ENCODE peak calls at places on chromosomes 4 and X, in five cellular contexts. U, C, D, T and A are unnamed samples.
A peak's percentile ranks its signal among the peaks of the same experiment; 100 is the strongest.

GRCh38 chrX:118566359-118566758 is 70.7 kb downstream of the DOCK11 start:
- DNase-seq in T (no peak), D (peak; percentile 79), U (no peak), C (no peak), A (no peak)

GRCh38 chr4:156939151-156939550 is 32.4 kb downstream of the PDGFC start:
- DNase-seq in C (no peak), U (no peak), T (no peak), D (no peak), A (no peak)

GRCh38 chrX:150694738-150695410 is 1.7 kb downstream of the MTMR1 start:
- DNase-seq in U (no peak), C (no peak), T (no peak), D (no peak), A (no peak)

GRCh38 chr4:10175626-10176025 is 59.0 kb upstream of the WDR1 start:
- DNase-seq in U (no peak), C (no peak), T (no peak), D (no peak), A (no peak)

GRCh38 chr4:122827258-122827887 is 742 bp downstream of the FGF2 start:
- DNase-seq in T (peak; percentile 67), C (peak; percentile 82), D (peak; percentile 50), U (peak; percentile 49), A (peak; percentile 73)

GRCh38 chr4:91502365-91502764 is 801.4 kb upstream of the GRID2 start:
- DNase-seq in D (no peak), U (no peak), T (no peak), C (no peak), A (no peak)

GRCh38 chrX:40809210-40809609 is 73.9 kb upstream of the MED14 start:
- DNase-seq in U (no peak), D (no peak), T (no peak), C (no peak), A (no peak)

GRCh38 chrX:107226766-107227165 is 20.4 kb downstream of the DNAAF6 start:
- DNase-seq in D (no peak), T (no peak), C (no peak), U (no peak), A (no peak)

GRCh38 chr4:138236035-138236434 is 6.1 kb downstream of the SLC7A11 start:
- DNase-seq in U (no peak), D (peak; percentile 74), T (no peak), C (no peak), A (no peak)

GRCh38 chrX:18146954-18147353 is 73.7 kb downstream of the BEND2 start:
- DNase-seq in C (no peak), U (no peak), D (peak; percentile 14), T (no peak), A (no peak)

GRCh38 chr4:5788144-5788543 is 77.1 kb downstream of the EVC start:
- DNase-seq in U (no peak), D (no peak), T (no peak), C (no peak), A (peak; percentile 26)

GRCh38 chrX:105876658-105877057 is 54.3 kb downstream of the NRK start:
- DNase-seq in T (no peak), C (no peak), U (no peak), D (no peak), A (no peak)

GRCh38 chr4:37928896-37929537 is 31.2 kb upstream of the PTTG2 start:
- DNase-seq in U (no peak), T (no peak), C (no peak), D (no peak), A (no peak)

GRCh38 chrX:71466979-71467523 is 65.9 kb upstream of the OGT start:
- DNase-seq in D (no peak), C (no peak), U (no peak), T (no peak), A (no peak)

GRCh38 chr4:138681000-138681604 is 334.5 kb upstream of the NOCT start:
- DNase-seq in T (peak; percentile 81), D (peak; percentile 92), U (peak; percentile 77), C (no peak), A (peak; percentile 89)

GRCh38 chr4:82850684-82851083 is 40.3 kb downstream of the SEC31A start:
- DNase-seq in U (no peak), D (no peak), C (no peak), T (no peak), A (no peak)

GRCh38 chr4:55396305-55397023 is 707 bp downstream of the TMEM165 start:
- DNase-seq in C (peak; percentile 88), D (peak; percentile 74), T (peak; percentile 64), U (peak; percentile 57), A (peak; percentile 78)

GRCh38 chr4:176886135-176886534 is 93.4 kb upstream of the VEGFC start:
- DNase-seq in U (no peak), T (no peak), D (no peak), C (no peak), A (no peak)

GRCh38 chrX:67604979-67605703 is 61.3 kb downstream of the AR start:
- DNase-seq in C (no peak), D (peak; percentile 91), T (no peak), U (no peak), A (no peak)

GRCh38 chrX:130184857-130185256 is 13.1 kb downstream of the RAB33A start:
- DNase-seq in T (no peak), D (no peak), C (no peak), U (no peak), A (no peak)

GRCh38 chrX:9127991-9128390 is 94.1 kb upstream of the FAM9B start:
- DNase-seq in T (no peak), D (no peak), C (no peak), U (no peak), A (no peak)

GRCh38 chrX:70481871-70482270 is 37.2 kb downstream of the DLG3 start:
- DNase-seq in U (no peak), T (no peak), D (no peak), C (no peak), A (no peak)

GRCh38 chrX:2710041-2710471 is 19.0 kb downstream of the CD99 start:
- DNase-seq in C (no peak), T (no peak), D (peak; percentile 77), U (peak; percentile 26), A (peak; percentile 74)

DNA sequence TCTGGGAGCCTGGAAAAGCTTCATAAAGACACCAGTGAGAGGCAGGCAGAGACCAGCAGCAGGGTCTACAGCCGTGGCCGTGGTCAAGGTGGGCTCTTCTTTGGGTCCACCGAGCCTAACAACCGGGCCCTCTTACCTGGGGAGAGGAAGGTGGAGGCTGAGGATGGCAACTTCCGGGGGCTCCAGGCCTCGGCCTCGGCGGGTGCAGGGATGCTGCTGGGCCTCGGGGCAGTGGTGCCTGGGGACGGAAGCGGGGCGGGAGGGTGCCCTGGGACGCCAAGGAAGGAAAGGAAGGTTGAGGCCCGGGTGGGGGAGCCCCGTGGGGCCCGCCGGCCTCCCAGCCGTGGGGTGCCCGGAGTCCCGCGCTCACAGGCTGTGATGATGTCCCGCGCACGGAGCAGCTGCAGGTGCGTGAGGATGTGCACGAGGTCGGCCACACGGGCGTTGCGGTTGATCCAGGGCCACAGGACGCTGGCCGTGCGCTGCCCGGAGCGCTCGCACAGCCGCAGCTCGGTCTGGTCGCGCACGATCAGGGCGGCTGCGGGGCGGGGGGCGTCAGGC is 561 bp downstream of the IRAK1 start:
- DNase-seq in C (no peak), T (no peak), D (no peak), U (peak; percentile 21), A (no peak)
- H3K4me3 ChIP-seq in C (peak overlapping the region; percentile 36), T (peak overlapping the region; percentile 48), D (peak overlapping the region; percentile 69), U (peak overlapping the region; percentile 67), A (peak overlapping the region; percentile 65)

GRCh38 chr4:15149842-15150592 is 147.7 kb downstream of the CPEB2 start:
- DNase-seq in C (peak; percentile 86), D (peak; percentile 81), T (peak; percentile 75), U (peak; percentile 46), A (peak; percentile 90)
- H3K4me3 ChIP-seq in C (no peak overlapping the region), D (no peak overlapping the region), T (no peak overlapping the region), U (no peak overlapping the region), A (no peak overlapping the region)

DNA sequence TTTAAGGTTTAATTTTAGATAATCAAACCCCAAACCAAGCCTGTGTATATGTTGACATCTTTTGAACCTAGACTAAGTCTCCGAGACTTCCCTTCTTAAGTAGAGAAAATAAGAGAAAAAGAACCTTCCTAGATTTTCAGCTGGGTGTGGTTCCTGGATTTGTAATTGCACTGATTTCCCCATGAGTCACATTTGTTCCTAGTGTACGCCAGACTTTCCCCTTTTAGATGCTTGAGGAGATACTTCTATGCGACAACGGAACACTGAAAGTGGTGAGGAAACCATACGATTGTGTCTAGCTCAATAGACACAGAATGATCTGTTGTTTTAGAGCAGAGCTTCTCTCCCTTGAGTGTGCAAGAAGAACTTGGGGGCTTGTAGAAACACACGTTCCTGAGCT is 87.0 kb downstream of the AMELX start:
- DNase-seq in T (no peak), U (no peak), D (peak; percentile 66), C (no peak), A (no peak)
- H3K4me3 ChIP-seq in T (no peak overlapping the region), U (no peak overlapping the region), D (no peak overlapping the region), C (no peak overlapping the region), A (no peak overlapping the region)

DNA sequence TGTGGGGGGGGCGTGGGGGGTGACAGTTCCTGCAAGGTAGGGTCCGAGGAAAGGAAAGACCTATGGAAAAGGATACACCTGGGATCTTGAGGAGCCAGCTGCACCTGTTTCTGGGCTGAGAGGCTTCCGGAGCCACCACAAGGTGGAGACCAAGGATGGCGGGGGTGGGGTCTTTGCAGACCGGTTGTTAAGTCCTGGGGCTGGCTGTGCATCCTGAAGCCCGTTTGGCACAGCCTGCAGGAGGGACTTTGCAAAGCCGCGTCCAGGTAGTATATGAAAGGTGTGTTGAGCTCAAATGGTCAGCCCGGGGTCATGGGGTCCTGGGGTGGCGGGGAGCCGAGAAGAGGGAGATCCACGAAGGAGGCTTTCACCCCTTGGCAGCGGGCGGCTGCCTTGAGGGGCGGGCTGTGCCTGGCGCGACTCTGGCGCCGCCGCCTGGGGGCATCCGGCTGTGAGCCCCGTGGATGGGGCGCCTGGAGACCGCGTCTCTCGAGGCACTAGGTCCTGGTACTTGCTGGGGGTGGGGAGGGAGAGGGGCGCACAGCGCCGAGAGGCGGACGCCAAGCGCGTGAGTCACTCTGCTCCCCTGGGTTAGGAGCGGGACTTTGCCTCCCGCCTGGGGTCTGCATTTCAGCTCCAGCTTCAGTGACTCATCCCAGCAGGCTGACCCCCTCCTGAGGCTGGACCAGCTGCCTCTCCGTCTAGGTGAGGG is 58.2 kb upstream of the DYNLT3 start:
- DNase-seq in T (no peak), C (peak; percentile 51), D (peak; percentile 6), U (no peak), A (no peak)
- H3K4me3 ChIP-seq in T (no peak overlapping the region), C (no peak overlapping the region), D (peak overlapping the region; percentile 52), U (no peak overlapping the region), A (no peak overlapping the region)

GRCh38 chr4:58936436-58936835 is 1826.3 kb upstream of the IGFBP7 start:
- DNase-seq in C (no peak), T (no peak), U (no peak), D (no peak), A (no peak)

GRCh38 chr4:58935336-58935735 is 1825.2 kb upstream of the IGFBP7 start:
- DNase-seq in T (no peak), D (no peak), C (no peak), U (no peak), A (no peak)

GRCh38 chr4:58940167-58940566 is 1830.0 kb upstream of the IGFBP7 start:
- DNase-seq in T (no peak), D (no peak), C (no peak), U (no peak), A (no peak)
- H3K4me3 ChIP-seq in T (no peak overlapping the region), D (no peak overlapping the region), C (no peak overlapping the region), U (peak overlapping the region; percentile 10), A (no peak overlapping the region)

GRCh38 chr4:75698162-75698962 is 25.2 kb upstream of the G3BP2 start:
- DNase-seq in C (no peak), D (no peak), T (no peak), U (no peak), A (no peak)
- H3K4me3 ChIP-seq in C (no peak overlapping the region), D (no peak overlapping the region), T (no peak overlapping the region), U (no peak overlapping the region), A (no peak overlapping the region)

GRCh38 chrX:47828984-47829383 is 7.7 kb upstream of the ZNF81 start:
- DNase-seq in U (no peak), D (no peak), C (no peak), T (no peak), A (no peak)
- H3K4me3 ChIP-seq in U (no peak overlapping the region), D (no peak overlapping the region), C (no peak overlapping the region), T (no peak overlapping the region), A (no peak overlapping the region)